ENCODE peak calls at places on chromosomes 4 and X, in five cellular contexts. B is prostate gland; Q is left ventricle myocardium inferior; D is naive thymus-derived CD4-positive, alpha-beta T cell; T is left lung. U is an unnamed sample. For H3K36me3, the result is how much of the 10 kb centered on the place peaks cover.

GRCh38 chrX:135421537-135421931 is 210 bp upstream of the SMIM10L2A start:
- DNase-seq in Q (peak), T (peak), B (peak), D (peak), U (peak)

GRCh38 chr4:41881931-41882621 is 53.2 kb upstream of the TMEM33 start:
- DNase-seq in T (peak), B (no peak), D (no peak), Q (no peak), U (no peak)

GRCh38 chrX:24760601-24761000 is 66.9 kb downstream of the POLA1 start:
- DNase-seq in Q (no peak), D (no peak), T (no peak), B (no peak), U (peak)

GRCh38 chrX:148133099-148133725 is 152.1 kb downstream of the FMR1NB start:
- DNase-seq in B (no peak), Q (no peak), D (peak), T (no peak), U (no peak)

GRCh38 chr4:139603576-139604387 is 47.8 kb upstream of the SETD7 start:
- DNase-seq in T (no peak), D (peak), B (peak), Q (no peak), U (no peak)

GRCh38 chr4:88027611-88028608 is 20.5 kb downstream of the PKD2 start:
- DNase-seq in B (no peak), Q (no peak), T (no peak), D (no peak), U (peak)

GRCh38 chrX:30141966-30142365 is 73.4 kb upstream of the MAGEB2 start:
- DNase-seq in T (no peak), D (no peak), Q (no peak), B (no peak), U (no peak)

GRCh38 chr4:61200195-61200990 is at the start of gene ADGRL3:
- DNase-seq in T (peak), Q (peak), D (no peak), B (no peak), U (no peak)

GRCh38 chrX:97672138-97672537 is 788.4 kb downstream of the RPA4 start:
- DNase-seq in Q (no peak), T (no peak), D (no peak), B (no peak), U (no peak)

GRCh38 chrX:12890467-12890866 is 16.0 kb upstream of the TLR8 start:
- DNase-seq in D (no peak), Q (no peak), B (no peak), T (no peak), U (no peak)

GRCh38 chrX:70042399-70043371 is 7.1 kb downstream of the AWAT2 start:
- DNase-seq in Q (no peak), D (no peak), T (no peak), B (peak), U (no peak)

GRCh38 chrX:39852496-39852895 is 245.3 kb downstream of the BCOR start:
- DNase-seq in Q (no peak), T (no peak), B (no peak), D (no peak), U (no peak)

GRCh38 chr4:174604198-174604597 is 81.9 kb upstream of the HPGD start:
- DNase-seq in Q (no peak), B (no peak), T (no peak), D (no peak), U (peak)

GRCh38 chr4:123589361-123589760 is 192.8 kb downstream of the SPRY1 start:
- DNase-seq in D (no peak), B (no peak), Q (no peak), T (no peak), U (no peak)

GRCh38 chr4:139633661-139634060 is 32.0 kb upstream of the MGST2 start:
- DNase-seq in Q (peak), T (no peak), B (peak), D (no peak), U (no peak)

GRCh38 chr4:19005211-19005610 is 983.7 kb upstream of the LCORL start:
- DNase-seq in D (no peak), B (no peak), Q (no peak), T (no peak), U (peak)

GRCh38 chrX:43836435-43837184 is 45.6 kb downstream of the MAOB start:
- DNase-seq in Q (no peak), T (no peak), B (no peak), D (peak), U (no peak)

GRCh38 chr4:108170729-108171540 is 2.2 kb upstream of the LEF1 start:
- DNase-seq in T (no peak), D (no peak), Q (no peak), B (no peak), U (no peak)
- H3K4me3 ChIP-seq in T (no peak), D (peak), Q (no peak), B (no peak), U (no peak)

GRCh38 chr4:77878176-77878575 is 15.5 kb downstream of the MRPL1 start:
- DNase-seq in D (no peak), Q (no peak), B (no peak), T (no peak), U (no peak)
- H3K36me3 ChIP-seq in D (under half), Q (under half), B (under half), T (under half), U (under half)

GRCh38 chr4:124934921-124935320 is 222.4 kb upstream of the ANKRD50 start:
- DNase-seq in T (no peak), Q (no peak), B (no peak), D (no peak), U (no peak)
- H3K4me3 ChIP-seq in T (no peak), Q (no peak), B (no peak), D (no peak), U (no peak)

DNA sequence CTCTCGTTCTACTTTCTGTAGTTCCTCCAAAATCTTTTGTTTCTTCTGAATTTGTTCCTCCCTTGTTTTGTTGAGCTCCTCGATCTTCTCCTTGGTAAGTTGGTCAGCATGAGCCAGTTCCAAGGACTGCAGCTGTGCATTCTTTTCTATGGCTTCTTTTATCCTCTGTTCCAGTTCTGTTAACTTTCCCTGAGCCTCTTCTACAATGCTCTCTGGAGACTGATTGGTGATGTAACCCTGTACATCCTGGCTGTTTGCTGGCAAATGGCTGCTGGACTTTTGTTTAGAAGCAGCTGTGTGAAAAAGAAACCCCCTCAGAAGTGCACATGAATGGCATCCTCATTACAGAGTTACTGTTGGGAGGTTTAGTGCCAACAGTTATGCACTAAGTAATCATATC is 70.5 kb upstream of the COX18 start:
- DNase-seq in D (no peak), Q (no peak), T (no peak), B (no peak), U (no peak)
- H3K36me3 ChIP-seq in D (under half), Q (half or more), T (half or more), B (under half), U (under half)

GRCh38 chr4:78779280-78779679 is 3.1 kb downstream of the BMP2K start:
- DNase-seq in D (no peak), B (no peak), Q (no peak), T (no peak), U (no peak)
- H3K4me3 ChIP-seq in D (no peak), B (no peak), Q (peak), T (no peak), U (no peak)

GRCh38 chr4:39910064-39910463 is 67.6 kb downstream of the PDS5A start:
- DNase-seq in Q (no peak), B (no peak), T (no peak), D (no peak), U (no peak)

GRCh38 chr4:39908284-39908683 is 69.4 kb downstream of the PDS5A start:
- DNase-seq in T (no peak), B (no peak), Q (no peak), D (no peak), U (no peak)

DNA sequence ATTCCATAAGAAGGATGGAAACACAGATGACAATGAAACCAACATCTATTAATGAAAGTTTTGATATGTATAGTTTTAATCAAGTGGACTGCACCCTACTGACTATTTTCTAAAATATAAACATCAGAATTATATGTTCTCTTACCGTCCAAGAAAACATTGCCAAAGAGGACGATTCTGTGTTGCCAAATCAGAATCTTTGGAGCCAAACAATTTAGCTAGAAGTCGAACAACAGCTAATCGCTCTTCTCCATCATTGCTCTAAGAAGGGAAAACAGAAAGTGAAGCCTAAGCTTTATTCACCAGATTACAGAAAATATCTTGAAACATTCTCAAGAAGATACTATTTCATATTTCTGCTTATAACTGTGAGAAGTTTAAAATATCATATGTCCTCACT is 64.2 kb downstream of the PDS5A start:
- DNase-seq in B (no peak), T (no peak), Q (no peak), D (no peak), U (no peak)
- H3K36me3 ChIP-seq in B (under half), T (half or more), Q (half or more), D (under half), U (under half)